ENCODE peak calls at places on chromosomes 1 and 21, in nine cellular contexts. One of them, this sample, is unnamed.

GRCh38 chr1:203682401-203683383 is 56.1 kb downstream of the ATP2B4 start:
- DNase-seq in testis: peak
- DNase-seq in body of pancreas: no peak
- DNase-seq in A549: peak
- DNase-seq in heart left ventricle: no peak
- DNase-seq in transverse colon: peak
- DNase-seq in esophagus squamous epithelium: no peak
- DNase-seq in Peyer's patch: peak
- DNase-seq in breast epithelium: no peak
- DNase-seq in this sample: no peak

GRCh38 chr1:26412180-26412840 is 1.7 kb downstream of the LIN28A start:
- DNase-seq in transverse colon: no peak
- DNase-seq in A549: peak
- DNase-seq in breast epithelium: no peak
- DNase-seq in Peyer's patch: no peak
- DNase-seq in esophagus squamous epithelium: no peak
- DNase-seq in body of pancreas: no peak
- DNase-seq in heart left ventricle: no peak
- DNase-seq in testis: no peak
- DNase-seq in this sample: no peak

GRCh38 chr21:36473203-36473602 is 6.7 kb downstream of the CLDN14 start:
- DNase-seq in body of pancreas: no peak
- DNase-seq in breast epithelium: no peak
- DNase-seq in heart left ventricle: no peak
- DNase-seq in Peyer's patch: no peak
- DNase-seq in A549: no peak
- DNase-seq in esophagus squamous epithelium: no peak
- DNase-seq in testis: no peak
- DNase-seq in transverse colon: no peak
- DNase-seq in this sample: no peak

GRCh38 chr1:9538669-9539164 is 548 bp upstream of the SLC25A33 start:
- DNase-seq in esophagus squamous epithelium: no peak
- DNase-seq in heart left ventricle: peak
- DNase-seq in transverse colon: peak
- DNase-seq in body of pancreas: peak
- DNase-seq in A549: no peak
- DNase-seq in breast epithelium: no peak
- DNase-seq in Peyer's patch: no peak
- DNase-seq in testis: peak
- DNase-seq in this sample: peak

GRCh38 chr1:181910905-181911304 is 150.6 kb downstream of the ZNF648 start:
- DNase-seq in A549: peak
- DNase-seq in transverse colon: no peak
- DNase-seq in body of pancreas: no peak
- DNase-seq in testis: no peak
- DNase-seq in breast epithelium: no peak
- DNase-seq in heart left ventricle: no peak
- DNase-seq in esophagus squamous epithelium: no peak
- DNase-seq in Peyer's patch: no peak
- DNase-seq in this sample: no peak

GRCh38 chr1:100989306-100990077 is 36.1 kb downstream of the DPH5 start:
- DNase-seq in heart left ventricle: no peak
- DNase-seq in Peyer's patch: no peak
- DNase-seq in testis: no peak
- DNase-seq in transverse colon: no peak
- DNase-seq in esophagus squamous epithelium: no peak
- DNase-seq in body of pancreas: no peak
- DNase-seq in A549: no peak
- DNase-seq in breast epithelium: no peak
- DNase-seq in this sample: no peak

GRCh38 chr1:222844108-222844779 is 29.4 kb downstream of the DISP1 start:
- DNase-seq in body of pancreas: no peak
- DNase-seq in Peyer's patch: no peak
- DNase-seq in A549: peak
- DNase-seq in esophagus squamous epithelium: no peak
- DNase-seq in heart left ventricle: no peak
- DNase-seq in breast epithelium: no peak
- DNase-seq in transverse colon: no peak
- DNase-seq in testis: no peak
- DNase-seq in this sample: no peak

GRCh38 chr1:158932171-158932570 is 819 bp downstream of the PYHIN1 start:
- DNase-seq in A549: no peak
- DNase-seq in esophagus squamous epithelium: no peak
- DNase-seq in transverse colon: no peak
- DNase-seq in Peyer's patch: no peak
- DNase-seq in heart left ventricle: no peak
- DNase-seq in breast epithelium: no peak
- DNase-seq in testis: no peak
- DNase-seq in body of pancreas: no peak
- DNase-seq in this sample: no peak

GRCh38 chr1:213399695-213400094 is 348.7 kb downstream of the RPS6KC1 start:
- DNase-seq in body of pancreas: no peak
- DNase-seq in transverse colon: no peak
- DNase-seq in esophagus squamous epithelium: no peak
- DNase-seq in A549: no peak
- DNase-seq in heart left ventricle: peak
- DNase-seq in testis: no peak
- DNase-seq in breast epithelium: peak
- DNase-seq in Peyer's patch: no peak
- DNase-seq in this sample: no peak

GRCh38 chr1:13783551-13783950 is 83.6 kb downstream of the PRDM2 start:
- DNase-seq in Peyer's patch: no peak
- DNase-seq in A549: no peak
- DNase-seq in transverse colon: no peak
- DNase-seq in breast epithelium: no peak
- DNase-seq in body of pancreas: no peak
- DNase-seq in heart left ventricle: no peak
- DNase-seq in testis: no peak
- DNase-seq in esophagus squamous epithelium: no peak
- DNase-seq in this sample: no peak

GRCh38 chr1:20440785-20441200 is 45.2 kb downstream of the CAMK2N1 start:
- DNase-seq in transverse colon: peak
- DNase-seq in body of pancreas: peak
- DNase-seq in testis: peak
- DNase-seq in A549: peak
- DNase-seq in heart left ventricle: peak
- DNase-seq in breast epithelium: no peak
- DNase-seq in Peyer's patch: peak
- DNase-seq in esophagus squamous epithelium: no peak
- DNase-seq in this sample: no peak

GRCh38 chr1:36751525-36751924 is 268.8 kb upstream of the CSF3R start:
- DNase-seq in testis: no peak
- DNase-seq in transverse colon: no peak
- DNase-seq in A549: peak
- DNase-seq in Peyer's patch: no peak
- DNase-seq in esophagus squamous epithelium: no peak
- DNase-seq in heart left ventricle: no peak
- DNase-seq in breast epithelium: no peak
- DNase-seq in body of pancreas: no peak
- DNase-seq in this sample: no peak

GRCh38 chr1:62057230-62057629 is 137.4 kb upstream of the L1TD1 start:
- DNase-seq in A549: no peak
- DNase-seq in testis: no peak
- DNase-seq in esophagus squamous epithelium: no peak
- DNase-seq in breast epithelium: no peak
- DNase-seq in heart left ventricle: no peak
- DNase-seq in Peyer's patch: no peak
- DNase-seq in body of pancreas: no peak
- DNase-seq in transverse colon: no peak
- DNase-seq in this sample: no peak

GRCh38 chr1:22861764-22862440 is 110.8 kb downstream of the LACTBL1 start:
- DNase-seq in Peyer's patch: no peak
- DNase-seq in A549: peak
- DNase-seq in breast epithelium: no peak
- DNase-seq in body of pancreas: peak
- DNase-seq in heart left ventricle: peak
- DNase-seq in transverse colon: peak
- DNase-seq in testis: peak
- DNase-seq in esophagus squamous epithelium: no peak
- DNase-seq in this sample: no peak

GRCh38 chr1:6623269-6623965 is 1.3 kb upstream of the THAP3 start:
- DNase-seq in body of pancreas: no peak
- DNase-seq in breast epithelium: no peak
- DNase-seq in esophagus squamous epithelium: no peak
- DNase-seq in transverse colon: no peak
- DNase-seq in heart left ventricle: no peak
- DNase-seq in Peyer's patch: no peak
- DNase-seq in A549: no peak
- DNase-seq in testis: no peak
- DNase-seq in this sample: no peak

GRCh38 chr21:41612674-41613250 is 104.8 kb upstream of the TMPRSS2 start:
- DNase-seq in A549: peak
- DNase-seq in testis: peak
- DNase-seq in esophagus squamous epithelium: no peak
- DNase-seq in transverse colon: peak
- DNase-seq in heart left ventricle: peak
- DNase-seq in body of pancreas: peak
- DNase-seq in breast epithelium: peak
- DNase-seq in Peyer's patch: no peak
- DNase-seq in this sample: no peak

GRCh38 chr1:210234254-210234747 is 1.7 kb downstream of the SERTAD4 start:
- DNase-seq in Peyer's patch: no peak
- DNase-seq in heart left ventricle: no peak
- DNase-seq in A549: no peak
- DNase-seq in body of pancreas: no peak
- DNase-seq in testis: no peak
- DNase-seq in transverse colon: no peak
- DNase-seq in breast epithelium: no peak
- DNase-seq in esophagus squamous epithelium: no peak
- DNase-seq in this sample: no peak
- TF ChIP-seq CTCF in Peyer's patch: no peak
- TF ChIP-seq CTCF in heart left ventricle: no peak
- TF ChIP-seq CTCF in A549: no peak
- TF ChIP-seq CTCF in body of pancreas: no peak
- TF ChIP-seq CTCF in testis: no peak
- TF ChIP-seq CTCF in transverse colon: no peak
- TF ChIP-seq CTCF in breast epithelium: no peak
- TF ChIP-seq CTCF in esophagus squamous epithelium: no peak
- TF ChIP-seq CTCF in this sample: no peak

DNA sequence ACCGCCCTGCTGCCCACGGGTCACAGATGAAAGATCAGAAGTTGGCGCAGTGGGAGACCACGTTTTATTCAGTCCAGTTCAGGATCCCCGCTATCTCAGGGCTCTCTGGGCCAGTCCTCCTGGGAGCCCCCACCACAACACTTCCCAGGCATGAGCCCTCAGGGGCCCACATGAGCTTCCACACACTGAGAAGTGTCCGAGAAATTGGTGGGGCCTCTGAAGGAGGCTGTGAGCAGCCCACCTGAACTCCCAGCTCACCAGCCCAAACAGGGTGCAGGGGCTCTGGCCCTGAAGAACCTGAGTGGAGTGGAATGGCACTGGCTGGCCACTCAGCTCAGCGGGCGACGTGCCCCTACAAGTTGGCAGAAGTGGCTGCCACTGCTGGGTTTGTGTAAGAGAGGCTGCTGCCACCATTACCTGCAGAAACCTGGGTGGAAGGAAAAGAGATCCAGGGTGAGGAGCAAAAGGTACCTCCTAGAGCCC is 12.2 kb downstream of the TRIM46 start:
- DNase-seq in Peyer's patch: no peak
- DNase-seq in breast epithelium: no peak
- DNase-seq in esophagus squamous epithelium: no peak
- DNase-seq in heart left ventricle: no peak
- DNase-seq in testis: no peak
- DNase-seq in transverse colon: no peak
- DNase-seq in A549: no peak
- DNase-seq in body of pancreas: no peak
- DNase-seq in this sample: no peak
- H3K4me3 ChIP-seq in Peyer's patch: no peak
- H3K4me3 ChIP-seq in breast epithelium: no peak
- H3K4me3 ChIP-seq in esophagus squamous epithelium: no peak
- H3K4me3 ChIP-seq in heart left ventricle: no peak
- H3K4me3 ChIP-seq in testis: no peak
- H3K4me3 ChIP-seq in transverse colon: no peak
- H3K4me3 ChIP-seq in A549: no peak
- H3K4me3 ChIP-seq in body of pancreas: no peak
- H3K4me3 ChIP-seq in this sample: no peak

GRCh38 chr1:228405979-228406265 is 713 bp downstream of the TRIM11 start:
- DNase-seq in heart left ventricle: no peak
- DNase-seq in transverse colon: peak
- DNase-seq in testis: no peak
- DNase-seq in esophagus squamous epithelium: no peak
- DNase-seq in Peyer's patch: no peak
- DNase-seq in breast epithelium: no peak
- DNase-seq in A549: no peak
- DNase-seq in body of pancreas: no peak
- DNase-seq in this sample: no peak

GRCh38 chr1:228405200-228405978 is 1.2 kb downstream of the TRIM11 start:
- DNase-seq in A549: no peak
- DNase-seq in Peyer's patch: no peak
- DNase-seq in heart left ventricle: no peak
- DNase-seq in testis: no peak
- DNase-seq in transverse colon: no peak
- DNase-seq in breast epithelium: no peak
- DNase-seq in esophagus squamous epithelium: no peak
- DNase-seq in body of pancreas: no peak
- DNase-seq in this sample: peak

GRCh38 chr1:228408041-228408868 is 1.6 kb upstream of the TRIM11 start:
- DNase-seq in heart left ventricle: no peak
- DNase-seq in A549: no peak
- DNase-seq in testis: no peak
- DNase-seq in esophagus squamous epithelium: no peak
- DNase-seq in transverse colon: no peak
- DNase-seq in breast epithelium: no peak
- DNase-seq in Peyer's patch: no peak
- DNase-seq in body of pancreas: no peak
- DNase-seq in this sample: peak

GRCh38 chr1:228408869-228409805 is 2.5 kb upstream of the TRIM11 start:
- DNase-seq in testis: no peak
- DNase-seq in body of pancreas: no peak
- DNase-seq in A549: no peak
- DNase-seq in esophagus squamous epithelium: no peak
- DNase-seq in breast epithelium: no peak
- DNase-seq in heart left ventricle: no peak
- DNase-seq in Peyer's patch: no peak
- DNase-seq in transverse colon: no peak
- DNase-seq in this sample: peak

GRCh38 chr1:228407118-228408040 is 744 bp upstream of the TRIM11 start:
- DNase-seq in transverse colon: no peak
- DNase-seq in esophagus squamous epithelium: no peak
- DNase-seq in body of pancreas: no peak
- DNase-seq in testis: no peak
- DNase-seq in Peyer's patch: no peak
- DNase-seq in heart left ventricle: no peak
- DNase-seq in breast epithelium: no peak
- DNase-seq in A549: no peak
- DNase-seq in this sample: peak
- TF ChIP-seq POLR2A in transverse colon: no peak
- TF ChIP-seq POLR2A in esophagus squamous epithelium: no peak
- TF ChIP-seq POLR2A in body of pancreas: no peak
- TF ChIP-seq POLR2A in testis: no peak
- TF ChIP-seq POLR2A in Peyer's patch: peak
- TF ChIP-seq POLR2A in heart left ventricle: peak
- TF ChIP-seq POLR2A in breast epithelium: no peak
- TF ChIP-seq POLR2A in A549: peak
- TF ChIP-seq POLR2A in this sample: no peak

DNA sequence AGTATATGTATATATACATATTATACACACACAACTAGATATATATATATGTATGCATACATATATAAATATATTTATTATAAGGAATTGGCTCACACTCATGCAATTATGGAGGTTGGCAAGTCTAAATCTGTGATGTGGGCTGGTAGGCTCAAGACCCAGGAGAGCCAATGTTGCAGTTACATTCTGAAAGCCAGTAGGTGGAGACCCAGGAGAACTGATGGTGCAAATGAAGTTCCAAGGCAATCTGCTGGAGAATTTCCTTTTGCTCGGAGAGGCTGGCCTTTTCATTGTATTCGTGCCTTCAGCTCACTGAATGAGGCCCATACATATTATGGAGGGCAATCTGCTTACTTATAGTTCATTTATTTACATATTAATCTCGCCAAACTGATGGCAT is 9.4 kb downstream of the IVL start:
- DNase-seq in body of pancreas: peak
- DNase-seq in Peyer's patch: no peak
- DNase-seq in breast epithelium: no peak
- DNase-seq in transverse colon: no peak
- DNase-seq in esophagus squamous epithelium: no peak
- DNase-seq in testis: peak
- DNase-seq in A549: no peak
- DNase-seq in heart left ventricle: no peak
- DNase-seq in this sample: no peak
- TF ChIP-seq CTCF in body of pancreas: peak
- TF ChIP-seq CTCF in Peyer's patch: no peak
- TF ChIP-seq CTCF in breast epithelium: no peak
- TF ChIP-seq CTCF in transverse colon: no peak
- TF ChIP-seq CTCF in esophagus squamous epithelium: peak
- TF ChIP-seq CTCF in testis: peak
- TF ChIP-seq CTCF in A549: peak
- TF ChIP-seq CTCF in heart left ventricle: no peak
- TF ChIP-seq CTCF in this sample: no peak

This sample was measured in spleen.